ENCODE peak calls at places on chromosomes 2 and 18, in six cellular contexts. S is fibroblast of lung, J is PC-3, K is neural progenitor cell, O is HCT116, B is endothelial cell of umbilical vein. H is an unnamed sample.

GRCh38 chr2:165141601-165142000 is 62.2 kb downstream of the SCN3A start:
- DNase-seq in B (no peak), J (peak; percentile 27), S (no peak), O (no peak), K (no peak), H (no peak)

GRCh38 chr2:33437297-33437696 is 39.2 kb upstream of the RASGRP3 start:
- DNase-seq in S (peak; percentile 99), J (peak; percentile 82), B (peak; percentile 28), O (no peak), K (no peak), H (peak; percentile 68)

GRCh38 chr2:226656367-226656766 is 143.3 kb downstream of the IRS1 start:
- DNase-seq in K (no peak), J (no peak), O (no peak), S (peak; percentile 59), B (no peak), H (no peak)

GRCh38 chr18:53551868-53552426 is 672.5 kb downstream of the MBD2 start:
- DNase-seq in J (no peak), O (no peak), K (no peak), S (no peak), B (no peak), H (no peak)

GRCh38 chr2:51516667-51517066 is 484.7 kb upstream of the NRXN1 start:
- DNase-seq in J (peak; percentile 33), O (no peak), K (no peak), S (no peak), B (peak; percentile 92), H (no peak)

GRCh38 chr2:10008809-10009176 is 34.6 kb upstream of the KLF11 start:
- DNase-seq in B (no peak), S (peak; percentile 41), K (no peak), J (no peak), O (no peak), H (no peak)

GRCh38 chr2:62270728-62271127 is 74.8 kb downstream of the B3GNT2 start:
- DNase-seq in B (peak; percentile 61), K (no peak), O (no peak), J (no peak), S (peak; percentile 25), H (no peak)

GRCh38 chr2:113180131-113180946 is 6.6 kb downstream of the PSD4 start:
- DNase-seq in S (no peak), O (no peak), J (no peak), K (no peak), B (no peak), H (no peak)

GRCh38 chr2:23545391-23545790 is 160.4 kb downstream of the KLHL29 start:
- DNase-seq in S (no peak), O (no peak), K (no peak), J (no peak), B (peak; percentile 56), H (no peak)

GRCh38 chr2:202172439-202173191 is 65.8 kb downstream of the SUMO1 start:
- DNase-seq in O (no peak), S (peak; percentile 42), B (no peak), K (no peak), J (no peak), H (no peak)

GRCh38 chr2:215465246-215465645 is 29.4 kb upstream of the FN1 start:
- DNase-seq in J (peak; percentile 15), K (no peak), B (peak; percentile 63), S (peak; percentile 42), O (no peak), H (peak; percentile 55)

GRCh38 chr2:148528356-148529064 is 116.0 kb upstream of the EPC2 start:
- DNase-seq in S (no peak), B (no peak), K (no peak), O (no peak), J (no peak), H (no peak)

GRCh38 chr2:12222561-12222960 is 476.1 kb downstream of the LPIN1 start:
- DNase-seq in B (no peak), O (no peak), K (no peak), S (no peak), J (peak; percentile 11), H (peak; percentile 28)

GRCh38 chr2:98832172-98832571 is 101.2 kb upstream of the MGAT4A start:
- DNase-seq in J (no peak), B (no peak), K (no peak), S (no peak), O (no peak), H (no peak)

DNA sequence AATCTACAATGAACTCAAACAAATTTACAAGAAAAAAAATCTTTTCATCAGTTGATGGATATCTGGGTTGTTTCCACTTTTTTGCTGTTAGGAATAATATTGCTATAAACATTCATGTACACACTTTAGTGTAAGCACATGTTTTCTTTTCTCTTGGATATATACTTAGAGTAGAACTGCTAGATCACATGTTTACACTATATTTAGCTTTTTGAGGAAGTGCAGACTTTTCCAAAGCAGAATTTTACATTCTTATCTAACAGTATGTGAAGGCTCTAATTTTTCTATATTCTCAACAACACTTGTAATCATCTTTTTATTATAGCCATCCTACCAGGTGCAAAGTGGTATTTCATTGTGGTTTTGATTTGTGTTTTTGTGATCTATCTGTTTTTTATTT is 103.6 kb upstream of the RMP24 start:
- DNase-seq in K (no peak), B (no peak), O (no peak), J (no peak), S (no peak), H (no peak)
- H3K9ac ChIP-seq in K (no peak overlapping the region), B (no peak overlapping the region), O (no peak overlapping the region), J (no peak overlapping the region), S (no peak overlapping the region), H (no peak overlapping the region)

DNA sequence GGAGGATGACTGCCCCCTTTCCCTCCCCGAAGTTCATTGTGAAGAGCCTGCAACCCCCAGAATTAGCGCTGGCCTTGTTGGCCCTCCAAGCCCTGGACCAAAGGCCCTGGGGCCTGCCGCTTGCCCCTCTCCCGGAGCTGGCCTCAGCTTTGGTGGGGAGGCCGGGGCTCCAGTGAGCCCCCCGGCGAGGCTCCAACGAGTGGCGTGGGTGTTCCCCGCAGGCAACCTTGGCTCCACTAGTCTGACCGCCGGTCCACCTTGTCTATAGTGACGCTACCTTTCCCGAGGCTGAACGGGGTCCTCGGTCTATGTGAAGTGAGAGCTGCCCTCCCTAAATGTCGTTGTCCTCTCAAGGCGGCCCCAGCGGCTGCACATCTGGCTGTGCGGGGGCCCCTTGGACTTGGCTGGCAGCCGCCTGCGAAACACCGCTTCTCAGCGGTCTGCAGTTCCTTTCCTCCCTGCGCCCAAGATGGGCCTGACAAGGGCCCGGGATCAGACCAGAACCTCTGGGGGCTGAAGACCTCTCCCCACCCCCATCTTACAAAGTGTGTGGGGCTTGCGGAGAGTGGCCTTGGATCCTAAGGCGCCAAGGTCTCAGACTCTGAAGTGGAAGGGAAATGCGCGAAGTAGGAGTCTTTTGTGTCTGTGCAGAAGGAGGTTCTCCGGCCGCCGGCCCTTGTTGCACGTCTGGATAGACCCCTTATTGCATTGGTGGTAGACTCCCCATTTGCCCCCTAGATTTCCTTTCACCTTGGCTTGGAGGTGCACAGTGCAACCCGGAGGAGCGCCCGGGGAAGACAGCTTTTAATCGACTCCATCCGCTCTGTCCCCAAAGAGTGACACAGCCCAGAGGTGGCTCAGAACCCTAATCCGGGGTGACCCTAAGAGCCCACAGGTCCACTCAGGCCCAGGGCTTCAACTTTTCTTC is 3.9 kb upstream of the HOXD10 start:
- DNase-seq in K (no peak), S (no peak), B (no peak), J (no peak), O (no peak), H (no peak)
- TF ChIP-seq EZH2 in K (peak; percentile 90), S (peak; percentile 71), B (peak; percentile 98), J (no peak), O (no peak), H (peak; percentile 93)

GRCh38 chr2:133986881-133987793 is 266.7 kb upstream of the MGAT5 start:
- DNase-seq in S (no peak), K (no peak), B (no peak), O (no peak), J (no peak), H (no peak)
- H3K4me2 ChIP-seq in S (no peak overlapping the region), K (no peak overlapping the region), B (no peak overlapping the region), O (peak overlapping the region; percentile 20), J (no peak overlapping the region), H (no peak overlapping the region)

GRCh38 chr2:235390816-235391194 is 103.0 kb upstream of the AGAP1 start:
- DNase-seq in S (peak; percentile 29), K (no peak), B (no peak), O (no peak), J (no peak), H (no peak)
- H3K9ac ChIP-seq in S (no peak overlapping the region), K (no peak overlapping the region), B (no peak overlapping the region), O (no peak overlapping the region), J (no peak overlapping the region), H (no peak overlapping the region)

DNA sequence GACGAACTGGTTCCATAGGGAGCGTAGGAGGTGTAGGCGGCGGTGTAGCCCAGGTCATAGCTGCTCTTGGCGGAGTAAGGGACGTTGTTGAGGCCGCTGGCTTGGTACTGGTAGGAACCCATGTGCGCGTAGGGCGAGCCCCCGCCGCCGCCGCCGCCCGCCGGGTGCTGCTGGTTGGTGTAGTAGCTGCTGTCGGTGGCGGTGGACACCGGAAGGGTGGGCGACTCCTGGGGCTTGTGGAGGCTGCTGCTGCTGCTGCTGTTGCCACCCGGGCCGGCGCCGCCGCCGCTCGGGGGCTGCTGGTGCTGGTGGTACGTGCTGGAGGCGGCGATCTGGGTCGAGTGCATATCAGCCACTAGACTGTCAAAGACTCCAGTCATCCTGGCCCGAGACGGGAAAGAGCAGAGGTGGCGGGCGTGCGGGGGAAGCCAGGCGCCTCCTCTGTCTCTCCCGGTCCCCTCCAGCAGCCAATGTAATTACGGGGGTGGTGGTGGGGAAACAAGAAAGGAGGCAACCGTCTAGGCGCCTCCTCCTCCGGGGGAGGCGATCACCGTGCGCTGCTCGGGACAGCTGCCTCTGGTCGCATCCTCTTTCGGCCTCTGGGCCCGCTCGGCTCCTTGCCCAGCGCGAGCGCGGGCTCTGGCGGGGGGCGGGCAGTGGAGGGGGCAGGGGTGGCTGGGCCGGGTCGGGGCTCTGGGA is 392 bp downstream of the DLX2 start:
- DNase-seq in S (peak; percentile 36), K (no peak), B (peak; percentile 21), O (no peak), J (no peak), H (peak; percentile 71)
- TF ChIP-seq EZH2 in S (no peak), K (peak; percentile 43), B (no peak), O (no peak), J (no peak), H (no peak)

H was measured in mammary epithelial cell.